ENCODE peak calls at places on chromosomes 12 and 14, in seven cellular contexts. J is AG04449, S is cardiac septum, U is NCI-H460, K is left cardiac atrium, Y is Calu3, P is lung microvascular endothelial cell. R is an unnamed sample.

GRCh38 chr14:65411656-65412188 is 808 bp upstream of the FUT8 start:
- DNase-seq in J (no peak), S (peak), U (peak), K (peak), Y (peak), P (peak), R (peak)

GRCh38 chr14:57168138-57168695 is 100.5 kb downstream of the EXOC5 start:
- DNase-seq in J (no peak), S (no peak), U (no peak), K (no peak), Y (no peak), P (no peak), R (no peak)

GRCh38 chr14:68757618-68758081 is 35.2 kb downstream of the ZFP36L1 start:
- DNase-seq in J (no peak), S (no peak), U (no peak), K (peak), Y (no peak), P (no peak), R (no peak)

GRCh38 chr12:92064420-92064819 is 81.2 kb downstream of the BTG1 start:
- DNase-seq in J (no peak), S (no peak), U (no peak), K (no peak), Y (peak), P (peak), R (no peak)

GRCh38 chr12:126342866-126343265 is 1277.6 kb downstream of the AACS start:
- DNase-seq in J (no peak), S (no peak), U (peak), K (no peak), Y (no peak), P (no peak), R (no peak)

GRCh38 chr14:51661504-51661903 is 9.8 kb downstream of the FRMD6 start:
- DNase-seq in J (no peak), S (no peak), U (no peak), K (no peak), Y (no peak), P (no peak), R (no peak)

GRCh38 chr12:53299101-53299453 is 418 bp upstream of the MYG1 start:
- DNase-seq in J (no peak), S (no peak), U (peak), K (no peak), Y (peak), P (peak), R (no peak)

GRCh38 chr12:111224196-111225066 is 144.5 kb downstream of the PHETA1 start:
- DNase-seq in J (no peak), S (no peak), U (no peak), K (no peak), Y (no peak), P (no peak), R (no peak)

GRCh38 chr12:111636209-111636928 is 37.3 kb upstream of the ATXN2 start:
- DNase-seq in J (peak), S (peak), U (no peak), K (peak), Y (no peak), P (peak), R (peak)

GRCh38 chr12:57726884-57727757 is 11.4 kb downstream of the AGAP2 start:
- DNase-seq in J (no peak), S (no peak), U (no peak), K (peak), Y (no peak), P (peak), R (no peak)

GRCh38 chr12:49580572-49581535 is 12.9 kb upstream of the MCRS1 start:
- DNase-seq in J (peak), S (no peak), U (peak), K (peak), Y (peak), P (peak), R (no peak)

GRCh38 chr14:104437703-104438102 is 141.9 kb upstream of the C14orf180 start:
- DNase-seq in J (no peak), S (peak), U (no peak), K (no peak), Y (no peak), P (no peak), R (no peak)

GRCh38 chr14:97976861-97977260 is 1179.7 kb downstream of the VRK1 start:
- DNase-seq in J (no peak), S (no peak), U (no peak), K (peak), Y (no peak), P (no peak), R (no peak)

GRCh38 chr12:129552996-129553750 is 350.7 kb downstream of the TMEM132D start:
- DNase-seq in J (no peak), S (no peak), U (no peak), K (no peak), Y (no peak), P (no peak), R (no peak)

GRCh38 chr12:24595652-24596235 is 353.2 kb downstream of the BCAT1 start:
- DNase-seq in J (no peak), S (no peak), U (no peak), K (no peak), Y (peak), P (peak), R (no peak)

GRCh38 chr12:14614704-14615121 is 47.0 kb upstream of the PLBD1 start:
- DNase-seq in J (no peak), S (no peak), U (no peak), K (no peak), Y (peak), P (no peak), R (no peak)

GRCh38 chr14:105167303-105168092 is 1.1 kb downstream of the JAG2 start:
- DNase-seq in J (no peak), S (no peak), U (no peak), K (no peak), Y (peak), P (peak), R (no peak)

GRCh38 chr12:52344111-52344510 is 22.9 kb upstream of the KRT83 start:
- DNase-seq in J (no peak), S (peak), U (no peak), K (no peak), Y (no peak), P (no peak), R (no peak)

GRCh38 chr12:79058342-79058741 is 193.8 kb downstream of the SYT1 start:
- DNase-seq in J (no peak), S (no peak), U (no peak), K (no peak), Y (peak), P (no peak), R (no peak)

GRCh38 chr12:52053570-52054209 is 2.4 kb downstream of the NR4A1 start:
- DNase-seq in J (no peak), S (no peak), U (no peak), K (peak), Y (no peak), P (no peak), R (no peak)

GRCh38 chr14:69749956-69750355 is 17.0 kb upstream of the SRSF5 start:
- DNase-seq in J (no peak), S (no peak), U (no peak), K (no peak), Y (no peak), P (no peak), R (no peak)

GRCh38 chr14:75566321-75566720 is 12.1 kb upstream of the FLVCR2 start:
- DNase-seq in J (no peak), S (no peak), U (no peak), K (no peak), Y (no peak), P (peak), R (no peak)

GRCh38 chr12:121295746-121296617 is 527 bp downstream of the CAMKK2 start:
- DNase-seq in J (no peak), S (peak), U (no peak), K (peak), Y (peak), P (peak), R (no peak)

GRCh38 chr14:21169587-21169986 is 13.7 kb upstream of the OR5AU1 start:
- DNase-seq in J (no peak), S (no peak), U (no peak), K (no peak), Y (no peak), P (no peak), R (no peak)

GRCh38 chr12:15787801-15788200 is 1.4 kb downstream of the EPS8 start:
- DNase-seq in J (no peak), S (no peak), U (no peak), K (no peak), Y (no peak), P (no peak), R (no peak)

GRCh38 chr12:40727774-40728483 is 35.7 kb downstream of the CNTN1 start:
- DNase-seq in J (no peak), S (no peak), U (no peak), K (no peak), Y (no peak), P (no peak), R (no peak)

GRCh38 chr12:70695361-70696023 is 58.3 kb upstream of the PTPRB start:
- DNase-seq in J (no peak), S (no peak), U (no peak), K (no peak), Y (no peak), P (peak), R (no peak)

GRCh38 chr14:92473947-92474535 is 39.5 kb upstream of the RIN3 start:
- DNase-seq in J (no peak), S (no peak), U (no peak), K (no peak), Y (no peak), P (peak), R (no peak)

GRCh38 chr12:10867381-10867780 is 16.7 kb downstream of the PRH1 start:
- DNase-seq in J (no peak), S (no peak), U (no peak), K (no peak), Y (no peak), P (no peak), R (no peak)

R was measured in thoracic aorta.